ENCODE peak calls at places on chromosome 19, in five cellular contexts. Q is HepG2, I is A549, P is K562, V is GM12878. N is an unnamed sample. For H3K4me1, the result is how much of the 10 kb centered on the place peaks cover.

GRCh38 chr19:30219682-30220081 is 152.5 kb upstream of the ZNF536 start:
- DNase-seq in V (no peak), Q (no peak), I (no peak), P (no peak), N (no peak)

GRCh38 chr19:56839665-56840451 is 668 bp downstream of the PEG3 start:
- DNase-seq in I (no peak), V (no peak), Q (peak), P (no peak), N (no peak)

GRCh38 chr19:13104848-13105646 is 2.4 kb upstream of the LYL1 start:
- DNase-seq in Q (no peak), V (no peak), I (no peak), P (no peak), N (no peak)

GRCh38 chr19:45419895-45420294 is 3.8 kb downstream of the ERCC1 start:
- DNase-seq in V (no peak), P (no peak), Q (no peak), I (no peak), N (no peak)

GRCh38 chr19:6412111-6412999 is 12.3 kb downstream of the KHSRP start:
- DNase-seq in Q (peak), V (no peak), P (peak), I (peak), N (peak)

GRCh38 chr19:996051-996838 is 4.0 kb upstream of the GRIN3B start:
- DNase-seq in V (no peak), P (peak), Q (no peak), I (peak), N (peak)

GRCh38 chr19:588093-588742 is 1.5 kb upstream of the HCN2 start:
- DNase-seq in Q (peak), I (peak), V (no peak), P (peak), N (peak)

GRCh38 chr19:32858559-32858958 is 11.0 kb downstream of the SLC7A9 start:
- DNase-seq in P (no peak), I (no peak), V (no peak), Q (no peak), N (no peak)

GRCh38 chr19:35352177-35352447 is 4.4 kb downstream of the FFAR1 start:
- DNase-seq in P (no peak), Q (no peak), V (no peak), I (no peak), N (peak)

GRCh38 chr19:38693380-38694223 is 46.2 kb downstream of the ACTN4 start:
- DNase-seq in P (no peak), V (no peak), Q (peak), I (peak), N (peak)
- H3K4me1 ChIP-seq in P (under half), V (under half), Q (half or more), I (half or more), N (half or more)

DNA sequence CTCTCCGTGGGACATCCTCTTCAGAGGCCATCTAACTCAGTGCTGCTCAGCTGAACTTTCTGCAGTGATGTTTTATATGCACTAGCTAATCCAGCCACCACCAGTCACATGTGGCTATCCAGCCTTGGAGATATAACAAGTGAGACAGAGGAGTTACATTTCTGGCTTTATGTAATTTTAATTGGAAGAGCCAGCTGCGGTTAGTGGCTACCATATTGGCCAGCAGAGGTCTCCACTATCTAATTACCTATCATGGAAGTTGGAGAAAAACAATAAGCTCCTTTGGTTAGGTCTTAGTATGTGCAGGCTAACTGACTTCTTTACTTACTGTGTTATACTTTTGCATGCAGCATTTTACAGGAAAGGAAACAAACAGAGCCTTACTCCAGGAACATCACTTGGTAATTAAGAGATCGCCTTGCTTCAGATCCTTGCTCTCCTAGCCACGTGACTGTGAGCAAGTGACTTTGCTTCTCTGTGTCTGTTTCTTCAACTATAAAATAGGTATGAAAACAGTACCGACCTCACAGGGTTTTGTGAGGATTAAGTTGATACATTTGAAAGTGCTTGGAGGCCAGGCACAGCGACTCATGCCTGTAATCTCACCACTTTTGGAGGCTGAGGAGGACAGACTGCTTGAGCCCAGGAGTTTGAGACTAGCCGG is 1.6 kb upstream of the KLK10 start:
- DNase-seq in V (no peak), Q (peak), P (peak), I (peak), N (peak)
- TF ChIP-seq JUNB in V (no peak), Q (no peak), P (no peak), I (no peak), N (no peak)

DNA sequence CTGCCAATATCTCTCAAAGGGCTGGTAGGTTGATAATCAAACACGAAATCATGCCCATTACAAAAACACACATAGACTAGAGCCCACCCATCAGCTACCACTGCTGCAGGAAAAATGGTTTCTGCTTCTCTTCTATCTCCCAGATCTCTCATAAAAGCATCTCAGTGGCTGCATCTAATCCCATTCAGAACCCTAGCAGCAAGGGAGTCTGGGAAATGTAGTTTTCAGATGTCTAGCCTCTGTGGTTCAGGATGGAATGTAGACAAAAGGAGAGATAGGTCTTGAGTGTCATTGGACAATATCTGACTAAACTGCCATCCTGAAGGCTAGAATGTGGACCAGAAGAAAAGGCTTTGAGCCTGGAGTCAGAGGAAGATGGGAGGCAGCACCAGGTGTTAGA is 32.1 kb downstream of the RDH8 start:
- DNase-seq in Q (no peak), I (no peak), V (no peak), P (no peak), N (no peak)
- H3K4me1 ChIP-seq in Q (under half), I (under half), V (under half), P (under half), N (under half)

GRCh38 chr19:2166741-2167738 is 3.3 kb downstream of the DOT1L start:
- DNase-seq in V (no peak), P (peak), Q (peak), I (peak), N (peak)
- TF ChIP-seq JUNB in V (no peak), P (no peak), Q (no peak), I (no peak), N (no peak)

GRCh38 chr19:41325640-41325946 is 15.6 kb downstream of the CCDC97 start:
- DNase-seq in Q (no peak), P (no peak), V (no peak), I (no peak), N (no peak)
- H3K4me1 ChIP-seq in Q (half or more), P (half or more), V (under half), I (half or more), N (half or more)

GRCh38 chr19:16714702-16715294 is 4.8 kb upstream of the NWD1 start:
- DNase-seq in V (peak), P (peak), I (peak), Q (peak), N (peak)
- TF ChIP-seq JUNB in V (no peak), P (no peak), I (no peak), Q (no peak), N (no peak)

N was measured in GM23338.